ENCODE peak calls at places on chromosomes 5 and 9, in eight cellular contexts. One of them, this sample, is unnamed.
A peak's percentile ranks its signal among the peaks of the same experiment; 100 is the strongest.

GRCh38 chr9:130846487-130847305 is 11.6 kb downstream of the ABL1 start:
- DNase-seq in COR-L47: no peak
- DNase-seq in effector memory CD4-positive, alpha-beta T cell: no peak
- DNase-seq in LHCN-M2: peak; percentile 92
- DNase-seq in activated effector memory CD4-positive, alpha-beta T cell treated with anti-CD3 and anti-CD28 coated beads, Interleukin-2, amount 50 U/mL, for 16 hours: no peak
- DNase-seq in NAMALWA: no peak
- DNase-seq in activated CD4-positive, alpha-beta memory T cell treated with anti-CD3 and anti-CD28 coated beads, Interleukin-2, amount 10 ng/mL, durations not matched to agents 7 days and 5 days: no peak
- DNase-seq in IMR-90: peak; percentile 80
- DNase-seq in this sample: peak; percentile 53

GRCh38 chr9:23821400-23822181 is 4.4 kb downstream of the ELAVL2 start:
- DNase-seq in NAMALWA: no peak
- DNase-seq in activated CD4-positive, alpha-beta memory T cell treated with anti-CD3 and anti-CD28 coated beads, Interleukin-2, amount 10 ng/mL, durations not matched to agents 7 days and 5 days: no peak
- DNase-seq in activated effector memory CD4-positive, alpha-beta T cell treated with anti-CD3 and anti-CD28 coated beads, Interleukin-2, amount 50 U/mL, for 16 hours: no peak
- DNase-seq in COR-L47: peak; percentile 68
- DNase-seq in IMR-90: no peak
- DNase-seq in LHCN-M2: peak; percentile 37
- DNase-seq in effector memory CD4-positive, alpha-beta T cell: no peak
- DNase-seq in this sample: peak; percentile 87

GRCh38 chr9:77585335-77585786 is 62.8 kb downstream of the GNA14 start:
- DNase-seq in LHCN-M2: no peak
- DNase-seq in IMR-90: no peak
- DNase-seq in NAMALWA: no peak
- DNase-seq in effector memory CD4-positive, alpha-beta T cell: no peak
- DNase-seq in COR-L47: no peak
- DNase-seq in activated CD4-positive, alpha-beta memory T cell treated with anti-CD3 and anti-CD28 coated beads, Interleukin-2, amount 10 ng/mL, durations not matched to agents 7 days and 5 days: no peak
- DNase-seq in activated effector memory CD4-positive, alpha-beta T cell treated with anti-CD3 and anti-CD28 coated beads, Interleukin-2, amount 50 U/mL, for 16 hours: no peak
- DNase-seq in this sample: peak; percentile 20

GRCh38 chr5:44388504-44389409 is 463 bp downstream of the FGF10 start:
- DNase-seq in NAMALWA: no peak
- DNase-seq in effector memory CD4-positive, alpha-beta T cell: no peak
- DNase-seq in LHCN-M2: no peak
- DNase-seq in activated CD4-positive, alpha-beta memory T cell treated with anti-CD3 and anti-CD28 coated beads, Interleukin-2, amount 10 ng/mL, durations not matched to agents 7 days and 5 days: no peak
- DNase-seq in IMR-90: peak; percentile 2
- DNase-seq in activated effector memory CD4-positive, alpha-beta T cell treated with anti-CD3 and anti-CD28 coated beads, Interleukin-2, amount 50 U/mL, for 16 hours: no peak
- DNase-seq in COR-L47: no peak
- DNase-seq in this sample: peak; percentile 75

GRCh38 chr9:113349044-113349433 is 302 bp upstream of the BSPRY start:
- DNase-seq in effector memory CD4-positive, alpha-beta T cell: no peak
- DNase-seq in COR-L47: no peak
- DNase-seq in LHCN-M2: no peak
- DNase-seq in activated effector memory CD4-positive, alpha-beta T cell treated with anti-CD3 and anti-CD28 coated beads, Interleukin-2, amount 50 U/mL, for 16 hours: no peak
- DNase-seq in IMR-90: no peak
- DNase-seq in activated CD4-positive, alpha-beta memory T cell treated with anti-CD3 and anti-CD28 coated beads, Interleukin-2, amount 10 ng/mL, durations not matched to agents 7 days and 5 days: no peak
- DNase-seq in NAMALWA: no peak
- DNase-seq in this sample: no peak

GRCh38 chr5:168776023-168776422 is 196.9 kb upstream of the PANK3 start:
- DNase-seq in activated effector memory CD4-positive, alpha-beta T cell treated with anti-CD3 and anti-CD28 coated beads, Interleukin-2, amount 50 U/mL, for 16 hours: no peak
- DNase-seq in NAMALWA: no peak
- DNase-seq in LHCN-M2: no peak
- DNase-seq in activated CD4-positive, alpha-beta memory T cell treated with anti-CD3 and anti-CD28 coated beads, Interleukin-2, amount 10 ng/mL, durations not matched to agents 7 days and 5 days: no peak
- DNase-seq in effector memory CD4-positive, alpha-beta T cell: no peak
- DNase-seq in IMR-90: no peak
- DNase-seq in COR-L47: no peak
- DNase-seq in this sample: no peak

GRCh38 chr5:61460471-61460870 is 128.4 kb downstream of the ZSWIM6 start:
- DNase-seq in IMR-90: no peak
- DNase-seq in COR-L47: no peak
- DNase-seq in activated CD4-positive, alpha-beta memory T cell treated with anti-CD3 and anti-CD28 coated beads, Interleukin-2, amount 10 ng/mL, durations not matched to agents 7 days and 5 days: no peak
- DNase-seq in LHCN-M2: no peak
- DNase-seq in NAMALWA: no peak
- DNase-seq in activated effector memory CD4-positive, alpha-beta T cell treated with anti-CD3 and anti-CD28 coated beads, Interleukin-2, amount 50 U/mL, for 16 hours: no peak
- DNase-seq in effector memory CD4-positive, alpha-beta T cell: no peak
- DNase-seq in this sample: no peak

GRCh38 chr5:36600847-36601527 is 5.4 kb upstream of the SLC1A3 start:
- DNase-seq in IMR-90: no peak
- DNase-seq in NAMALWA: no peak
- DNase-seq in LHCN-M2: no peak
- DNase-seq in activated effector memory CD4-positive, alpha-beta T cell treated with anti-CD3 and anti-CD28 coated beads, Interleukin-2, amount 50 U/mL, for 16 hours: no peak
- DNase-seq in activated CD4-positive, alpha-beta memory T cell treated with anti-CD3 and anti-CD28 coated beads, Interleukin-2, amount 10 ng/mL, durations not matched to agents 7 days and 5 days: no peak
- DNase-seq in COR-L47: no peak
- DNase-seq in effector memory CD4-positive, alpha-beta T cell: no peak
- DNase-seq in this sample: no peak

GRCh38 chr5:138632900-138633489 is 57.8 kb upstream of the HSPA9 start:
- DNase-seq in activated effector memory CD4-positive, alpha-beta T cell treated with anti-CD3 and anti-CD28 coated beads, Interleukin-2, amount 50 U/mL, for 16 hours: peak; percentile 53
- DNase-seq in NAMALWA: peak; percentile 43
- DNase-seq in LHCN-M2: peak; percentile 66
- DNase-seq in effector memory CD4-positive, alpha-beta T cell: no peak
- DNase-seq in COR-L47: no peak
- DNase-seq in IMR-90: peak; percentile 75
- DNase-seq in activated CD4-positive, alpha-beta memory T cell treated with anti-CD3 and anti-CD28 coated beads, Interleukin-2, amount 10 ng/mL, durations not matched to agents 7 days and 5 days: no peak
- DNase-seq in this sample: peak; percentile 91

GRCh38 chr9:127015926-127016512 is 101.4 kb downstream of the RALGPS1 start:
- DNase-seq in NAMALWA: no peak
- DNase-seq in COR-L47: no peak
- DNase-seq in LHCN-M2: no peak
- DNase-seq in effector memory CD4-positive, alpha-beta T cell: no peak
- DNase-seq in activated CD4-positive, alpha-beta memory T cell treated with anti-CD3 and anti-CD28 coated beads, Interleukin-2, amount 10 ng/mL, durations not matched to agents 7 days and 5 days: no peak
- DNase-seq in activated effector memory CD4-positive, alpha-beta T cell treated with anti-CD3 and anti-CD28 coated beads, Interleukin-2, amount 50 U/mL, for 16 hours: no peak
- DNase-seq in IMR-90: no peak
- DNase-seq in this sample: peak; percentile 20

GRCh38 chr9:16866542-16866941 is 3.9 kb downstream of the BNC2 start:
- DNase-seq in LHCN-M2: peak; percentile 63
- DNase-seq in effector memory CD4-positive, alpha-beta T cell: no peak
- DNase-seq in IMR-90: peak; percentile 47
- DNase-seq in activated CD4-positive, alpha-beta memory T cell treated with anti-CD3 and anti-CD28 coated beads, Interleukin-2, amount 10 ng/mL, durations not matched to agents 7 days and 5 days: no peak
- DNase-seq in activated effector memory CD4-positive, alpha-beta T cell treated with anti-CD3 and anti-CD28 coated beads, Interleukin-2, amount 50 U/mL, for 16 hours: no peak
- DNase-seq in COR-L47: no peak
- DNase-seq in NAMALWA: no peak
- DNase-seq in this sample: no peak

GRCh38 chr5:76180817-76181805 is 97.9 kb downstream of the SV2C start:
- DNase-seq in activated effector memory CD4-positive, alpha-beta T cell treated with anti-CD3 and anti-CD28 coated beads, Interleukin-2, amount 50 U/mL, for 16 hours: no peak
- DNase-seq in LHCN-M2: no peak
- DNase-seq in effector memory CD4-positive, alpha-beta T cell: no peak
- DNase-seq in IMR-90: no peak
- DNase-seq in COR-L47: no peak
- DNase-seq in activated CD4-positive, alpha-beta memory T cell treated with anti-CD3 and anti-CD28 coated beads, Interleukin-2, amount 10 ng/mL, durations not matched to agents 7 days and 5 days: peak; percentile 73
- DNase-seq in NAMALWA: no peak
- DNase-seq in this sample: peak; percentile 81

GRCh38 chr5:178625679-178626483 is 969 bp downstream of the CLK4 start:
- DNase-seq in COR-L47: no peak
- DNase-seq in IMR-90: no peak
- DNase-seq in activated effector memory CD4-positive, alpha-beta T cell treated with anti-CD3 and anti-CD28 coated beads, Interleukin-2, amount 50 U/mL, for 16 hours: no peak
- DNase-seq in LHCN-M2: peak; percentile 26
- DNase-seq in effector memory CD4-positive, alpha-beta T cell: no peak
- DNase-seq in activated CD4-positive, alpha-beta memory T cell treated with anti-CD3 and anti-CD28 coated beads, Interleukin-2, amount 10 ng/mL, durations not matched to agents 7 days and 5 days: no peak
- DNase-seq in NAMALWA: peak; percentile 68
- DNase-seq in this sample: no peak

GRCh38 chr9:36928670-36929349 is 105.3 kb downstream of the PAX5 start:
- DNase-seq in effector memory CD4-positive, alpha-beta T cell: no peak
- DNase-seq in activated CD4-positive, alpha-beta memory T cell treated with anti-CD3 and anti-CD28 coated beads, Interleukin-2, amount 10 ng/mL, durations not matched to agents 7 days and 5 days: peak; percentile 34
- DNase-seq in COR-L47: no peak
- DNase-seq in activated effector memory CD4-positive, alpha-beta T cell treated with anti-CD3 and anti-CD28 coated beads, Interleukin-2, amount 50 U/mL, for 16 hours: no peak
- DNase-seq in IMR-90: peak; percentile 25
- DNase-seq in NAMALWA: no peak
- DNase-seq in LHCN-M2: peak; percentile 76
- DNase-seq in this sample: no peak

GRCh38 chr5:125326114-125326513 is 579.7 kb upstream of the ZNF608 start:
- DNase-seq in LHCN-M2: peak; percentile 85
- DNase-seq in effector memory CD4-positive, alpha-beta T cell: no peak
- DNase-seq in activated CD4-positive, alpha-beta memory T cell treated with anti-CD3 and anti-CD28 coated beads, Interleukin-2, amount 10 ng/mL, durations not matched to agents 7 days and 5 days: no peak
- DNase-seq in NAMALWA: no peak
- DNase-seq in activated effector memory CD4-positive, alpha-beta T cell treated with anti-CD3 and anti-CD28 coated beads, Interleukin-2, amount 50 U/mL, for 16 hours: no peak
- DNase-seq in COR-L47: peak; percentile 94
- DNase-seq in IMR-90: peak; percentile 88
- DNase-seq in this sample: no peak

GRCh38 chr5:124599048-124599973 is 147.1 kb downstream of the ZNF608 start:
- DNase-seq in LHCN-M2: peak; percentile 93
- DNase-seq in activated effector memory CD4-positive, alpha-beta T cell treated with anti-CD3 and anti-CD28 coated beads, Interleukin-2, amount 50 U/mL, for 16 hours: no peak
- DNase-seq in activated CD4-positive, alpha-beta memory T cell treated with anti-CD3 and anti-CD28 coated beads, Interleukin-2, amount 10 ng/mL, durations not matched to agents 7 days and 5 days: no peak
- DNase-seq in NAMALWA: peak; percentile 79
- DNase-seq in IMR-90: peak; percentile 61
- DNase-seq in COR-L47: no peak
- DNase-seq in effector memory CD4-positive, alpha-beta T cell: no peak
- DNase-seq in this sample: peak; percentile 94

GRCh38 chr5:142472306-142472951 is 147.6 kb upstream of the SPRY4 start:
- DNase-seq in IMR-90: peak; percentile 96
- DNase-seq in LHCN-M2: peak; percentile 87
- DNase-seq in NAMALWA: no peak
- DNase-seq in activated CD4-positive, alpha-beta memory T cell treated with anti-CD3 and anti-CD28 coated beads, Interleukin-2, amount 10 ng/mL, durations not matched to agents 7 days and 5 days: peak; percentile 77
- DNase-seq in activated effector memory CD4-positive, alpha-beta T cell treated with anti-CD3 and anti-CD28 coated beads, Interleukin-2, amount 50 U/mL, for 16 hours: peak; percentile 83
- DNase-seq in effector memory CD4-positive, alpha-beta T cell: peak; percentile 30
- DNase-seq in COR-L47: no peak
- DNase-seq in this sample: peak; percentile 74

GRCh38 chr5:2897276-2897990 is 146.0 kb upstream of the IRX2 start:
- DNase-seq in LHCN-M2: no peak
- DNase-seq in IMR-90: no peak
- DNase-seq in COR-L47: no peak
- DNase-seq in activated effector memory CD4-positive, alpha-beta T cell treated with anti-CD3 and anti-CD28 coated beads, Interleukin-2, amount 50 U/mL, for 16 hours: no peak
- DNase-seq in effector memory CD4-positive, alpha-beta T cell: no peak
- DNase-seq in activated CD4-positive, alpha-beta memory T cell treated with anti-CD3 and anti-CD28 coated beads, Interleukin-2, amount 10 ng/mL, durations not matched to agents 7 days and 5 days: no peak
- DNase-seq in NAMALWA: no peak
- DNase-seq in this sample: peak; percentile 47

GRCh38 chr9:136439550-136440408 is at the start of gene INPP5E:
- DNase-seq in COR-L47: peak; percentile 64
- DNase-seq in IMR-90: peak; percentile 56
- DNase-seq in effector memory CD4-positive, alpha-beta T cell: peak; percentile 71
- DNase-seq in activated CD4-positive, alpha-beta memory T cell treated with anti-CD3 and anti-CD28 coated beads, Interleukin-2, amount 10 ng/mL, durations not matched to agents 7 days and 5 days: peak; percentile 84
- DNase-seq in LHCN-M2: peak; percentile 59
- DNase-seq in activated effector memory CD4-positive, alpha-beta T cell treated with anti-CD3 and anti-CD28 coated beads, Interleukin-2, amount 50 U/mL, for 16 hours: peak; percentile 94
- DNase-seq in NAMALWA: peak; percentile 73
- DNase-seq in this sample: peak; percentile 86

GRCh38 chr5:138927979-138928378 is 52.8 kb upstream of the LRRTM2 start:
- DNase-seq in LHCN-M2: peak; percentile 32
- DNase-seq in IMR-90: peak; percentile 23
- DNase-seq in NAMALWA: no peak
- DNase-seq in activated effector memory CD4-positive, alpha-beta T cell treated with anti-CD3 and anti-CD28 coated beads, Interleukin-2, amount 50 U/mL, for 16 hours: no peak
- DNase-seq in effector memory CD4-positive, alpha-beta T cell: no peak
- DNase-seq in activated CD4-positive, alpha-beta memory T cell treated with anti-CD3 and anti-CD28 coated beads, Interleukin-2, amount 10 ng/mL, durations not matched to agents 7 days and 5 days: no peak
- DNase-seq in COR-L47: peak; percentile 27
- DNase-seq in this sample: no peak

GRCh38 chr5:34770486-34770885 is 68.5 kb upstream of the TTC23L start:
- DNase-seq in LHCN-M2: no peak
- DNase-seq in IMR-90: no peak
- DNase-seq in COR-L47: no peak
- DNase-seq in NAMALWA: no peak
- DNase-seq in activated effector memory CD4-positive, alpha-beta T cell treated with anti-CD3 and anti-CD28 coated beads, Interleukin-2, amount 50 U/mL, for 16 hours: no peak
- DNase-seq in activated CD4-positive, alpha-beta memory T cell treated with anti-CD3 and anti-CD28 coated beads, Interleukin-2, amount 10 ng/mL, durations not matched to agents 7 days and 5 days: no peak
- DNase-seq in effector memory CD4-positive, alpha-beta T cell: no peak
- DNase-seq in this sample: no peak

GRCh38 chr9:124285903-124286291 is 28.1 kb downstream of the NEK6 start:
- DNase-seq in LHCN-M2: peak; percentile 97
- DNase-seq in COR-L47: no peak
- DNase-seq in IMR-90: peak; percentile 99
- DNase-seq in activated CD4-positive, alpha-beta memory T cell treated with anti-CD3 and anti-CD28 coated beads, Interleukin-2, amount 10 ng/mL, durations not matched to agents 7 days and 5 days: peak; percentile 65
- DNase-seq in NAMALWA: no peak
- DNase-seq in activated effector memory CD4-positive, alpha-beta T cell treated with anti-CD3 and anti-CD28 coated beads, Interleukin-2, amount 50 U/mL, for 16 hours: peak; percentile 83
- DNase-seq in effector memory CD4-positive, alpha-beta T cell: no peak
- DNase-seq in this sample: peak; percentile 78

GRCh38 chr9:69143291-69143690 is 30.8 kb upstream of the TJP2 start:
- DNase-seq in activated effector memory CD4-positive, alpha-beta T cell treated with anti-CD3 and anti-CD28 coated beads, Interleukin-2, amount 50 U/mL, for 16 hours: no peak
- DNase-seq in LHCN-M2: no peak
- DNase-seq in IMR-90: no peak
- DNase-seq in effector memory CD4-positive, alpha-beta T cell: no peak
- DNase-seq in activated CD4-positive, alpha-beta memory T cell treated with anti-CD3 and anti-CD28 coated beads, Interleukin-2, amount 10 ng/mL, durations not matched to agents 7 days and 5 days: no peak
- DNase-seq in COR-L47: no peak
- DNase-seq in NAMALWA: no peak
- DNase-seq in this sample: no peak

GRCh38 chr5:150377964-150378694 is 20.6 kb downstream of the TCOF1 start:
- DNase-seq in activated effector memory CD4-positive, alpha-beta T cell treated with anti-CD3 and anti-CD28 coated beads, Interleukin-2, amount 50 U/mL, for 16 hours: no peak
- DNase-seq in activated CD4-positive, alpha-beta memory T cell treated with anti-CD3 and anti-CD28 coated beads, Interleukin-2, amount 10 ng/mL, durations not matched to agents 7 days and 5 days: no peak
- DNase-seq in LHCN-M2: peak; percentile 89
- DNase-seq in NAMALWA: no peak
- DNase-seq in COR-L47: no peak
- DNase-seq in effector memory CD4-positive, alpha-beta T cell: no peak
- DNase-seq in IMR-90: peak; percentile 99
- DNase-seq in this sample: peak; percentile 95

GRCh38 chr5:125011014-125011413 is 264.6 kb upstream of the ZNF608 start:
- DNase-seq in effector memory CD4-positive, alpha-beta T cell: no peak
- DNase-seq in activated CD4-positive, alpha-beta memory T cell treated with anti-CD3 and anti-CD28 coated beads, Interleukin-2, amount 10 ng/mL, durations not matched to agents 7 days and 5 days: no peak
- DNase-seq in NAMALWA: no peak
- DNase-seq in LHCN-M2: no peak
- DNase-seq in COR-L47: no peak
- DNase-seq in IMR-90: no peak
- DNase-seq in activated effector memory CD4-positive, alpha-beta T cell treated with anti-CD3 and anti-CD28 coated beads, Interleukin-2, amount 50 U/mL, for 16 hours: no peak
- DNase-seq in this sample: no peak

GRCh38 chr5:156835905-156836304 is 14.2 kb upstream of the PPP1R2B start:
- DNase-seq in COR-L47: no peak
- DNase-seq in effector memory CD4-positive, alpha-beta T cell: no peak
- DNase-seq in IMR-90: no peak
- DNase-seq in NAMALWA: peak; percentile 30
- DNase-seq in activated CD4-positive, alpha-beta memory T cell treated with anti-CD3 and anti-CD28 coated beads, Interleukin-2, amount 10 ng/mL, durations not matched to agents 7 days and 5 days: peak; percentile 18
- DNase-seq in activated effector memory CD4-positive, alpha-beta T cell treated with anti-CD3 and anti-CD28 coated beads, Interleukin-2, amount 50 U/mL, for 16 hours: no peak
- DNase-seq in LHCN-M2: no peak
- DNase-seq in this sample: no peak

GRCh38 chr9:93984860-93985259 is 29.7 kb upstream of the BARX1 start:
- DNase-seq in NAMALWA: no peak
- DNase-seq in effector memory CD4-positive, alpha-beta T cell: no peak
- DNase-seq in IMR-90: no peak
- DNase-seq in activated effector memory CD4-positive, alpha-beta T cell treated with anti-CD3 and anti-CD28 coated beads, Interleukin-2, amount 50 U/mL, for 16 hours: no peak
- DNase-seq in LHCN-M2: no peak
- DNase-seq in COR-L47: no peak
- DNase-seq in activated CD4-positive, alpha-beta memory T cell treated with anti-CD3 and anti-CD28 coated beads, Interleukin-2, amount 10 ng/mL, durations not matched to agents 7 days and 5 days: no peak
- DNase-seq in this sample: no peak

GRCh38 chr9:78676009-78676408 is 379.1 kb downstream of the PSAT1 start:
- DNase-seq in activated CD4-positive, alpha-beta memory T cell treated with anti-CD3 and anti-CD28 coated beads, Interleukin-2, amount 10 ng/mL, durations not matched to agents 7 days and 5 days: no peak
- DNase-seq in LHCN-M2: no peak
- DNase-seq in activated effector memory CD4-positive, alpha-beta T cell treated with anti-CD3 and anti-CD28 coated beads, Interleukin-2, amount 50 U/mL, for 16 hours: no peak
- DNase-seq in IMR-90: peak; percentile 24
- DNase-seq in NAMALWA: no peak
- DNase-seq in COR-L47: no peak
- DNase-seq in effector memory CD4-positive, alpha-beta T cell: no peak
- DNase-seq in this sample: no peak

GRCh38 chr5:156402387-156402921 is 75.5 kb downstream of the SGCD start:
- DNase-seq in activated CD4-positive, alpha-beta memory T cell treated with anti-CD3 and anti-CD28 coated beads, Interleukin-2, amount 10 ng/mL, durations not matched to agents 7 days and 5 days: peak; percentile 49
- DNase-seq in activated effector memory CD4-positive, alpha-beta T cell treated with anti-CD3 and anti-CD28 coated beads, Interleukin-2, amount 50 U/mL, for 16 hours: peak; percentile 78
- DNase-seq in effector memory CD4-positive, alpha-beta T cell: peak; percentile 31
- DNase-seq in IMR-90: no peak
- DNase-seq in COR-L47: no peak
- DNase-seq in NAMALWA: peak; percentile 48
- DNase-seq in LHCN-M2: no peak
- DNase-seq in this sample: no peak

GRCh38 chr5:176534640-176535039 is 2.6 kb downstream of the RNF44 start:
- DNase-seq in activated CD4-positive, alpha-beta memory T cell treated with anti-CD3 and anti-CD28 coated beads, Interleukin-2, amount 10 ng/mL, durations not matched to agents 7 days and 5 days: peak; percentile 22
- DNase-seq in effector memory CD4-positive, alpha-beta T cell: no peak
- DNase-seq in activated effector memory CD4-positive, alpha-beta T cell treated with anti-CD3 and anti-CD28 coated beads, Interleukin-2, amount 50 U/mL, for 16 hours: peak; percentile 71
- DNase-seq in NAMALWA: peak; percentile 61
- DNase-seq in IMR-90: no peak
- DNase-seq in COR-L47: no peak
- DNase-seq in LHCN-M2: no peak
- DNase-seq in this sample: no peak